ENCODE peak calls at places on chromosomes 1 and 21, in six cellular contexts. One of them, this sample, is unnamed.

GRCh38 chr1:192252776-192253175 is 64.0 kb upstream of the RGS21 start:
- DNase-seq in fibroblast of lung: no peak
- DNase-seq in colonic mucosa: no peak
- DNase-seq in CD4-positive, alpha-beta memory T cell: no peak
- DNase-seq in dorsolateral prefrontal cortex: no peak
- DNase-seq in mesendoderm: no peak
- DNase-seq in this sample: no peak

GRCh38 chr21:31133243-31133830 is 95.1 kb upstream of the KRTAP19-8 start:
- DNase-seq in colonic mucosa: no peak
- DNase-seq in dorsolateral prefrontal cortex: no peak
- DNase-seq in mesendoderm: no peak
- DNase-seq in fibroblast of lung: no peak
- DNase-seq in CD4-positive, alpha-beta memory T cell: no peak
- DNase-seq in this sample: no peak

GRCh38 chr1:2150836-2151235 is 43.7 kb downstream of the FAAP20 start:
- DNase-seq in CD4-positive, alpha-beta memory T cell: no peak
- DNase-seq in colonic mucosa: no peak
- DNase-seq in mesendoderm: no peak
- DNase-seq in fibroblast of lung: no peak
- DNase-seq in dorsolateral prefrontal cortex: no peak
- DNase-seq in this sample: no peak

GRCh38 chr1:34164510-34165381 is at the start of gene CSMD2:
- DNase-seq in dorsolateral prefrontal cortex: peak
- DNase-seq in fibroblast of lung: peak
- DNase-seq in CD4-positive, alpha-beta memory T cell: no peak
- DNase-seq in mesendoderm: peak
- DNase-seq in colonic mucosa: no peak
- DNase-seq in this sample: peak

GRCh38 chr1:26531651-26532131 is 2.1 kb downstream of the RPS6KA1 start:
- DNase-seq in dorsolateral prefrontal cortex: no peak
- DNase-seq in mesendoderm: no peak
- DNase-seq in CD4-positive, alpha-beta memory T cell: no peak
- DNase-seq in colonic mucosa: peak
- DNase-seq in fibroblast of lung: no peak
- DNase-seq in this sample: no peak

GRCh38 chr1:236168716-236169429 is 26.5 kb downstream of the GPR137B start:
- DNase-seq in mesendoderm: no peak
- DNase-seq in fibroblast of lung: peak
- DNase-seq in colonic mucosa: peak
- DNase-seq in CD4-positive, alpha-beta memory T cell: peak
- DNase-seq in dorsolateral prefrontal cortex: no peak
- DNase-seq in this sample: peak

GRCh38 chr1:180380259-180381183 is 121.9 kb downstream of the ACBD6 start:
- DNase-seq in colonic mucosa: no peak
- DNase-seq in dorsolateral prefrontal cortex: no peak
- DNase-seq in mesendoderm: no peak
- DNase-seq in fibroblast of lung: no peak
- DNase-seq in CD4-positive, alpha-beta memory T cell: no peak
- DNase-seq in this sample: no peak

GRCh38 chr1:70146488-70146887 is 58.9 kb downstream of the LRRC40 start:
- DNase-seq in fibroblast of lung: peak
- DNase-seq in colonic mucosa: no peak
- DNase-seq in CD4-positive, alpha-beta memory T cell: no peak
- DNase-seq in dorsolateral prefrontal cortex: no peak
- DNase-seq in mesendoderm: no peak
- DNase-seq in this sample: peak

GRCh38 chr1:26471498-26472329 is 526 bp upstream of the HMGN2 start:
- DNase-seq in CD4-positive, alpha-beta memory T cell: peak
- DNase-seq in colonic mucosa: peak
- DNase-seq in dorsolateral prefrontal cortex: peak
- DNase-seq in mesendoderm: peak
- DNase-seq in fibroblast of lung: peak
- DNase-seq in this sample: peak

GRCh38 chr21:32350211-32350980 is 42.4 kb downstream of the URB1 start:
- DNase-seq in mesendoderm: no peak
- DNase-seq in dorsolateral prefrontal cortex: no peak
- DNase-seq in fibroblast of lung: no peak
- DNase-seq in colonic mucosa: no peak
- DNase-seq in CD4-positive, alpha-beta memory T cell: no peak
- DNase-seq in this sample: no peak

GRCh38 chr1:229221106-229222019 is 49.5 kb upstream of the RAB4A start:
- DNase-seq in fibroblast of lung: no peak
- DNase-seq in CD4-positive, alpha-beta memory T cell: no peak
- DNase-seq in dorsolateral prefrontal cortex: no peak
- DNase-seq in mesendoderm: no peak
- DNase-seq in colonic mucosa: peak
- DNase-seq in this sample: peak

GRCh38 chr1:47783638-47784293 is 213.4 kb downstream of the TRABD2B start:
- DNase-seq in mesendoderm: no peak
- DNase-seq in colonic mucosa: no peak
- DNase-seq in CD4-positive, alpha-beta memory T cell: no peak
- DNase-seq in fibroblast of lung: no peak
- DNase-seq in dorsolateral prefrontal cortex: no peak
- DNase-seq in this sample: no peak

GRCh38 chr21:38326899-38327298 is 70.1 kb downstream of the KCNJ15 start:
- DNase-seq in mesendoderm: no peak
- DNase-seq in colonic mucosa: no peak
- DNase-seq in CD4-positive, alpha-beta memory T cell: no peak
- DNase-seq in fibroblast of lung: no peak
- DNase-seq in dorsolateral prefrontal cortex: no peak
- DNase-seq in this sample: no peak

GRCh38 chr1:2126331-2127180 is 68.0 kb downstream of the FAAP20 start:
- DNase-seq in fibroblast of lung: no peak
- DNase-seq in dorsolateral prefrontal cortex: no peak
- DNase-seq in mesendoderm: no peak
- DNase-seq in colonic mucosa: no peak
- DNase-seq in CD4-positive, alpha-beta memory T cell: no peak
- DNase-seq in this sample: no peak

GRCh38 chr1:111621050-111621449 is 1.5 kb downstream of the RAP1A start:
- DNase-seq in mesendoderm: no peak
- DNase-seq in colonic mucosa: no peak
- DNase-seq in CD4-positive, alpha-beta memory T cell: no peak
- DNase-seq in fibroblast of lung: peak
- DNase-seq in dorsolateral prefrontal cortex: no peak
- DNase-seq in this sample: no peak

GRCh38 chr1:231211005-231211857 is 29.8 kb upstream of the GNPAT start:
- DNase-seq in fibroblast of lung: peak
- DNase-seq in CD4-positive, alpha-beta memory T cell: peak
- DNase-seq in mesendoderm: peak
- DNase-seq in colonic mucosa: peak
- DNase-seq in dorsolateral prefrontal cortex: peak
- DNase-seq in this sample: peak

GRCh38 chr1:48470506-48470905 is 1.5 kb downstream of the SPATA6 start:
- DNase-seq in mesendoderm: peak
- DNase-seq in fibroblast of lung: peak
- DNase-seq in dorsolateral prefrontal cortex: no peak
- DNase-seq in CD4-positive, alpha-beta memory T cell: no peak
- DNase-seq in colonic mucosa: peak
- DNase-seq in this sample: no peak

GRCh38 chr21:45543371-45543709 is 1.1 kb upstream of the SLC19A1 start:
- DNase-seq in mesendoderm: no peak
- DNase-seq in fibroblast of lung: no peak
- DNase-seq in CD4-positive, alpha-beta memory T cell: no peak
- DNase-seq in colonic mucosa: no peak
- DNase-seq in dorsolateral prefrontal cortex: peak
- DNase-seq in this sample: no peak

GRCh38 chr1:51421961-51422360 is 91.6 kb upstream of the TTC39A start:
- DNase-seq in fibroblast of lung: peak
- DNase-seq in mesendoderm: peak
- DNase-seq in CD4-positive, alpha-beta memory T cell: peak
- DNase-seq in colonic mucosa: no peak
- DNase-seq in dorsolateral prefrontal cortex: no peak
- DNase-seq in this sample: peak

GRCh38 chr1:37739222-37739621 is 25.7 kb downstream of the EPHA10 start:
- DNase-seq in CD4-positive, alpha-beta memory T cell: no peak
- DNase-seq in mesendoderm: no peak
- DNase-seq in dorsolateral prefrontal cortex: no peak
- DNase-seq in fibroblast of lung: no peak
- DNase-seq in colonic mucosa: peak
- DNase-seq in this sample: no peak

GRCh38 chr1:32072622-32073386 is at the start of gene TMEM39B:
- DNase-seq in colonic mucosa: peak
- DNase-seq in mesendoderm: peak
- DNase-seq in CD4-positive, alpha-beta memory T cell: peak
- DNase-seq in fibroblast of lung: peak
- DNase-seq in dorsolateral prefrontal cortex: peak
- DNase-seq in this sample: peak

GRCh38 chr21:25910809-25911208 is 176.0 kb downstream of the GABPA start:
- DNase-seq in mesendoderm: no peak
- DNase-seq in dorsolateral prefrontal cortex: no peak
- DNase-seq in colonic mucosa: no peak
- DNase-seq in fibroblast of lung: no peak
- DNase-seq in CD4-positive, alpha-beta memory T cell: no peak
- DNase-seq in this sample: no peak

GRCh38 chr1:189899686-189900495 is 577.8 kb downstream of the BRINP3 start:
- DNase-seq in fibroblast of lung: no peak
- DNase-seq in CD4-positive, alpha-beta memory T cell: no peak
- DNase-seq in mesendoderm: peak
- DNase-seq in dorsolateral prefrontal cortex: no peak
- DNase-seq in colonic mucosa: no peak
- DNase-seq in this sample: no peak

GRCh38 chr1:109821221-109821669 is 57.5 kb upstream of the EPS8L3 start:
- DNase-seq in dorsolateral prefrontal cortex: no peak
- DNase-seq in CD4-positive, alpha-beta memory T cell: no peak
- DNase-seq in mesendoderm: no peak
- DNase-seq in colonic mucosa: peak
- DNase-seq in fibroblast of lung: peak
- DNase-seq in this sample: peak

GRCh38 chr1:15849775-15850449 is 2.4 kb downstream of the SPEN start:
- DNase-seq in mesendoderm: peak
- DNase-seq in fibroblast of lung: peak
- DNase-seq in CD4-positive, alpha-beta memory T cell: peak
- DNase-seq in dorsolateral prefrontal cortex: peak
- DNase-seq in colonic mucosa: peak
- DNase-seq in this sample: peak

GRCh38 chr1:171984262-171984661 is 143.0 kb downstream of the DNM3 start:
- DNase-seq in CD4-positive, alpha-beta memory T cell: no peak
- DNase-seq in colonic mucosa: peak
- DNase-seq in dorsolateral prefrontal cortex: peak
- DNase-seq in mesendoderm: no peak
- DNase-seq in fibroblast of lung: no peak
- DNase-seq in this sample: no peak

GRCh38 chr1:12566484-12567287 is 51.3 kb downstream of the DHRS3 start:
- DNase-seq in colonic mucosa: no peak
- DNase-seq in CD4-positive, alpha-beta memory T cell: no peak
- DNase-seq in fibroblast of lung: no peak
- DNase-seq in dorsolateral prefrontal cortex: no peak
- DNase-seq in mesendoderm: no peak
- DNase-seq in this sample: no peak

GRCh38 chr1:23614128-23614660 is 54.9 kb upstream of the ID3 start:
- DNase-seq in mesendoderm: no peak
- DNase-seq in CD4-positive, alpha-beta memory T cell: no peak
- DNase-seq in colonic mucosa: no peak
- DNase-seq in fibroblast of lung: no peak
- DNase-seq in dorsolateral prefrontal cortex: no peak
- DNase-seq in this sample: no peak

GRCh38 chr1:211643324-211644212 is 31.9 kb downstream of the NEK2 start:
- DNase-seq in colonic mucosa: peak
- DNase-seq in fibroblast of lung: peak
- DNase-seq in dorsolateral prefrontal cortex: no peak
- DNase-seq in CD4-positive, alpha-beta memory T cell: peak
- DNase-seq in mesendoderm: peak
- DNase-seq in this sample: no peak

GRCh38 chr1:203536981-203537455 is 43.1 kb downstream of the OPTC start:
- DNase-seq in fibroblast of lung: peak
- DNase-seq in mesendoderm: no peak
- DNase-seq in dorsolateral prefrontal cortex: no peak
- DNase-seq in colonic mucosa: no peak
- DNase-seq in CD4-positive, alpha-beta memory T cell: no peak
- DNase-seq in this sample: peak

GRCh38 chr1:230816018-230816417 is 52.3 kb downstream of the C1orf198 start:
- DNase-seq in mesendoderm: no peak
- DNase-seq in colonic mucosa: no peak
- DNase-seq in fibroblast of lung: no peak
- DNase-seq in dorsolateral prefrontal cortex: no peak
- DNase-seq in CD4-positive, alpha-beta memory T cell: no peak
- DNase-seq in this sample: no peak

GRCh38 chr1:168907781-168908180 is 178.8 kb upstream of the DPT start:
- DNase-seq in colonic mucosa: no peak
- DNase-seq in dorsolateral prefrontal cortex: no peak
- DNase-seq in CD4-positive, alpha-beta memory T cell: no peak
- DNase-seq in mesendoderm: no peak
- DNase-seq in fibroblast of lung: no peak
- DNase-seq in this sample: no peak
- H3K27ac ChIP-seq in colonic mucosa: no peak
- H3K27ac ChIP-seq in dorsolateral prefrontal cortex: no peak
- H3K27ac ChIP-seq in CD4-positive, alpha-beta memory T cell: no peak
- H3K27ac ChIP-seq in mesendoderm: no peak
- H3K27ac ChIP-seq in fibroblast of lung: no peak
- H3K27ac ChIP-seq in this sample: no peak

GRCh38 chr1:150572918-150573647 is 6.3 kb downstream of the MCL1 start:
- DNase-seq in fibroblast of lung: no peak
- DNase-seq in colonic mucosa: no peak
- DNase-seq in CD4-positive, alpha-beta memory T cell: peak
- DNase-seq in dorsolateral prefrontal cortex: no peak
- DNase-seq in mesendoderm: no peak
- DNase-seq in this sample: no peak
- H3K4me3 ChIP-seq in fibroblast of lung: peak
- H3K4me3 ChIP-seq in colonic mucosa: no peak
- H3K4me3 ChIP-seq in CD4-positive, alpha-beta memory T cell: peak
- H3K4me3 ChIP-seq in dorsolateral prefrontal cortex: peak
- H3K4me3 ChIP-seq in mesendoderm: no peak
- H3K4me3 ChIP-seq in this sample: no peak

GRCh38 chr1:184576822-184577790 is 177.6 kb downstream of the EDEM3 start:
- DNase-seq in fibroblast of lung: no peak
- DNase-seq in mesendoderm: no peak
- DNase-seq in CD4-positive, alpha-beta memory T cell: no peak
- DNase-seq in colonic mucosa: no peak
- DNase-seq in dorsolateral prefrontal cortex: no peak
- DNase-seq in this sample: no peak
- H3K27ac ChIP-seq in fibroblast of lung: no peak
- H3K27ac ChIP-seq in mesendoderm: no peak
- H3K27ac ChIP-seq in CD4-positive, alpha-beta memory T cell: no peak
- H3K27ac ChIP-seq in colonic mucosa: no peak
- H3K27ac ChIP-seq in dorsolateral prefrontal cortex: peak
- H3K27ac ChIP-seq in this sample: no peak

DNA sequence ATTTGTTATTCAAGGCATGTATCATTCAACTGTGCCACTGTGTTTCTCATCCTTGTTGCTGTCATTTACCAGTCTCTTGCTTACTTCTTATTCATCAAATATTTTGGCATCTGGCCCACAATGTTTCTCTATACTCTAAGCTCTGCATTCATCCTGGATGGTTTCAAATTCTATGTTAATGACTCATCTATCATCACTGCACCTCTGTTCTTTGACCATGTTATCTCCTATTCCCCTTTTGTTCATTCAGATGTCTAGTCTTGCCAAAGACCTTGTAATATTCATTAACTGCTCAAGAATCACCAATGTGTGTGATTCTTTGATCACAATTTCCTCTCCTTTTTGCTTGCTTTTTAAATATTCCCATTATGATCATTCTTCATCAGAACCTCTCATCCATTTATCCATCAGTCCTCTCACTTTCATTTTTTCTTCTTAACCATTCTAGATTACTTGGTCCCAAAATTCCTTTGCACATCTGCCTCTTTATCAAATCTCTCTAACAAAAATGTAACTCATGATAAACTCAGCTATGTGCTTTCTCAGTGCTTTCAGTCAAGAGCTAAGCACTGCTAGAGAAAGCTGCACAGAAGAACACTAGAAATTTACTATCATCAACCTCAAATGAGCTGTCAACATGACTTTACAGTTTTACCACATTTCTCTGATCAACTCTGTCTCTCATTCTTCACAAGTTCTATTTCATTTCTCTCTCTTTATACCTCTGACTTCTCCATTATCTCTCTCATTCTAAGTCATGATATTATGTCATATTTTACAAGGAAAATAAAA is 54.4 kb upstream of the PRKACB start:
- DNase-seq in colonic mucosa: no peak
- DNase-seq in fibroblast of lung: peak
- DNase-seq in dorsolateral prefrontal cortex: no peak
- DNase-seq in CD4-positive, alpha-beta memory T cell: no peak
- DNase-seq in mesendoderm: no peak
- DNase-seq in this sample: peak
- H3K4me3 ChIP-seq in colonic mucosa: no peak
- H3K4me3 ChIP-seq in fibroblast of lung: no peak
- H3K4me3 ChIP-seq in dorsolateral prefrontal cortex: no peak
- H3K4me3 ChIP-seq in CD4-positive, alpha-beta memory T cell: no peak
- H3K4me3 ChIP-seq in mesendoderm: no peak
- H3K4me3 ChIP-seq in this sample: no peak

This sample was measured in brain microvascular endothelial cell.